ENCODE peak calls at places on chromosomes 16 and 17, in eight cellular contexts. One of them, this sample, is unnamed.
A peak's percentile ranks its signal among the peaks of the same experiment; 100 is the strongest.

GRCh38 chr16:23835390-23836077 is at the start of gene PRKCB:
- DNase-seq in NCI-H524: no peak
- DNase-seq in lower lobe of right lung: peak; percentile 89
- DNase-seq in NCI-H2171: peak; percentile 11
- DNase-seq in hypothalamus: peak; percentile 87
- DNase-seq in NCI-H1694 treated with DMSO at 0.1 percent for 48 hours: no peak
- DNase-seq in HT1080: no peak
- DNase-seq in body of pancreas: peak; percentile 51
- DNase-seq in this sample: no peak

GRCh38 chr17:6753006-6753445 is 2.8 kb upstream of the XAF1 start:
- DNase-seq in lower lobe of right lung: peak; percentile 56
- DNase-seq in hypothalamus: no peak
- DNase-seq in body of pancreas: peak; percentile 24
- DNase-seq in HT1080: peak; percentile 83
- DNase-seq in NCI-H2171: no peak
- DNase-seq in NCI-H524: no peak
- DNase-seq in NCI-H1694 treated with DMSO at 0.1 percent for 48 hours: no peak
- DNase-seq in this sample: peak; percentile 60

GRCh38 chr16:54426550-54426843 is 139.9 kb upstream of the IRX3 start:
- DNase-seq in HT1080: no peak
- DNase-seq in NCI-H1694 treated with DMSO at 0.1 percent for 48 hours: no peak
- DNase-seq in NCI-H2171: no peak
- DNase-seq in lower lobe of right lung: no peak
- DNase-seq in NCI-H524: no peak
- DNase-seq in hypothalamus: no peak
- DNase-seq in body of pancreas: no peak
- DNase-seq in this sample: peak; percentile 48

GRCh38 chr16:10933865-10934264 is 8.4 kb downstream of the DEXI start:
- DNase-seq in NCI-H1694 treated with DMSO at 0.1 percent for 48 hours: no peak
- DNase-seq in HT1080: no peak
- DNase-seq in lower lobe of right lung: no peak
- DNase-seq in NCI-H524: no peak
- DNase-seq in NCI-H2171: no peak
- DNase-seq in hypothalamus: no peak
- DNase-seq in body of pancreas: no peak
- DNase-seq in this sample: no peak

GRCh38 chr17:4719684-4720221 is 9.3 kb downstream of the ARRB2 start:
- DNase-seq in hypothalamus: no peak
- DNase-seq in lower lobe of right lung: peak; percentile 43
- DNase-seq in NCI-H1694 treated with DMSO at 0.1 percent for 48 hours: peak; percentile 62
- DNase-seq in body of pancreas: peak; percentile 70
- DNase-seq in NCI-H524: peak; percentile 48
- DNase-seq in NCI-H2171: peak; percentile 35
- DNase-seq in HT1080: no peak
- DNase-seq in this sample: no peak

GRCh38 chr17:83009414-83010322 is 69.7 kb upstream of the METRNL start:
- DNase-seq in hypothalamus: no peak
- DNase-seq in HT1080: no peak
- DNase-seq in NCI-H1694 treated with DMSO at 0.1 percent for 48 hours: no peak
- DNase-seq in body of pancreas: no peak
- DNase-seq in NCI-H524: no peak
- DNase-seq in NCI-H2171: no peak
- DNase-seq in lower lobe of right lung: no peak
- DNase-seq in this sample: no peak

GRCh38 chr17:77681820-77682219 is 276.7 kb upstream of the TNRC6C start:
- DNase-seq in lower lobe of right lung: no peak
- DNase-seq in NCI-H2171: no peak
- DNase-seq in NCI-H1694 treated with DMSO at 0.1 percent for 48 hours: peak; percentile 73
- DNase-seq in HT1080: no peak
- DNase-seq in NCI-H524: no peak
- DNase-seq in body of pancreas: peak; percentile 25
- DNase-seq in hypothalamus: no peak
- DNase-seq in this sample: no peak

GRCh38 chr16:76931186-76931585 is 259.8 kb upstream of the MON1B start:
- DNase-seq in HT1080: no peak
- DNase-seq in body of pancreas: no peak
- DNase-seq in NCI-H524: no peak
- DNase-seq in NCI-H2171: no peak
- DNase-seq in NCI-H1694 treated with DMSO at 0.1 percent for 48 hours: no peak
- DNase-seq in lower lobe of right lung: no peak
- DNase-seq in hypothalamus: no peak
- DNase-seq in this sample: no peak

GRCh38 chr16:79093554-79093967 is 507.0 kb downstream of the MAF start:
- DNase-seq in hypothalamus: no peak
- DNase-seq in body of pancreas: no peak
- DNase-seq in NCI-H2171: no peak
- DNase-seq in HT1080: peak; percentile 40
- DNase-seq in lower lobe of right lung: peak; percentile 69
- DNase-seq in NCI-H524: no peak
- DNase-seq in NCI-H1694 treated with DMSO at 0.1 percent for 48 hours: no peak
- DNase-seq in this sample: no peak

GRCh38 chr17:4741544-4741943 is 1.8 kb upstream of the CXCL16 start:
- DNase-seq in NCI-H2171: no peak
- DNase-seq in NCI-H1694 treated with DMSO at 0.1 percent for 48 hours: no peak
- DNase-seq in NCI-H524: no peak
- DNase-seq in HT1080: no peak
- DNase-seq in lower lobe of right lung: peak; percentile 26
- DNase-seq in hypothalamus: no peak
- DNase-seq in body of pancreas: no peak
- DNase-seq in this sample: no peak

GRCh38 chr17:59838196-59838911 is 54.4 kb downstream of the TUBD1 start:
- DNase-seq in HT1080: no peak
- DNase-seq in NCI-H2171: no peak
- DNase-seq in hypothalamus: no peak
- DNase-seq in body of pancreas: peak; percentile 40
- DNase-seq in NCI-H524: no peak
- DNase-seq in lower lobe of right lung: no peak
- DNase-seq in NCI-H1694 treated with DMSO at 0.1 percent for 48 hours: no peak
- DNase-seq in this sample: no peak

GRCh38 chr16:88306860-88307545 is 75.8 kb upstream of the ZNF469 start:
- DNase-seq in lower lobe of right lung: no peak
- DNase-seq in NCI-H524: peak; percentile 39
- DNase-seq in body of pancreas: no peak
- DNase-seq in hypothalamus: no peak
- DNase-seq in HT1080: peak; percentile 78
- DNase-seq in NCI-H2171: no peak
- DNase-seq in NCI-H1694 treated with DMSO at 0.1 percent for 48 hours: no peak
- DNase-seq in this sample: peak; percentile 75

GRCh38 chr16:89452925-89453324 is 37.4 kb downstream of the ANKRD11 start:
- DNase-seq in lower lobe of right lung: no peak
- DNase-seq in NCI-H1694 treated with DMSO at 0.1 percent for 48 hours: no peak
- DNase-seq in body of pancreas: no peak
- DNase-seq in hypothalamus: no peak
- DNase-seq in HT1080: no peak
- DNase-seq in NCI-H2171: no peak
- DNase-seq in NCI-H524: no peak
- DNase-seq in this sample: no peak

GRCh38 chr16:12341423-12341822 is 364.9 kb downstream of the SNX29 start:
- DNase-seq in NCI-H524: no peak
- DNase-seq in NCI-H1694 treated with DMSO at 0.1 percent for 48 hours: no peak
- DNase-seq in body of pancreas: no peak
- DNase-seq in NCI-H2171: no peak
- DNase-seq in lower lobe of right lung: no peak
- DNase-seq in hypothalamus: no peak
- DNase-seq in HT1080: peak; percentile 92
- DNase-seq in this sample: peak; percentile 39

GRCh38 chr16:53515811-53516210 is 12.8 kb upstream of the AKTIP start:
- DNase-seq in hypothalamus: no peak
- DNase-seq in NCI-H524: peak; percentile 55
- DNase-seq in lower lobe of right lung: no peak
- DNase-seq in body of pancreas: no peak
- DNase-seq in NCI-H1694 treated with DMSO at 0.1 percent for 48 hours: no peak
- DNase-seq in HT1080: no peak
- DNase-seq in NCI-H2171: no peak
- DNase-seq in this sample: no peak

GRCh38 chr16:88549671-88550643 is 20.2 kb upstream of the ZC3H18 start:
- DNase-seq in body of pancreas: no peak
- DNase-seq in NCI-H2171: no peak
- DNase-seq in NCI-H1694 treated with DMSO at 0.1 percent for 48 hours: no peak
- DNase-seq in NCI-H524: peak; percentile 32
- DNase-seq in HT1080: no peak
- DNase-seq in lower lobe of right lung: no peak
- DNase-seq in hypothalamus: no peak
- DNase-seq in this sample: no peak

GRCh38 chr17:63153488-63153887 is 187.5 kb downstream of the TANC2 start:
- DNase-seq in NCI-H1694 treated with DMSO at 0.1 percent for 48 hours: no peak
- DNase-seq in NCI-H2171: no peak
- DNase-seq in NCI-H524: no peak
- DNase-seq in hypothalamus: no peak
- DNase-seq in HT1080: no peak
- DNase-seq in lower lobe of right lung: no peak
- DNase-seq in body of pancreas: no peak
- DNase-seq in this sample: no peak

GRCh38 chr17:3688852-3689261 is 7.1 kb downstream of the P2RX5 start:
- DNase-seq in lower lobe of right lung: no peak
- DNase-seq in NCI-H1694 treated with DMSO at 0.1 percent for 48 hours: no peak
- DNase-seq in hypothalamus: no peak
- DNase-seq in NCI-H2171: no peak
- DNase-seq in NCI-H524: no peak
- DNase-seq in body of pancreas: no peak
- DNase-seq in HT1080: no peak
- DNase-seq in this sample: no peak

GRCh38 chr17:49132699-49133364 is at the start of gene B4GALNT2:
- DNase-seq in NCI-H1694 treated with DMSO at 0.1 percent for 48 hours: no peak
- DNase-seq in lower lobe of right lung: peak; percentile 58
- DNase-seq in hypothalamus: no peak
- DNase-seq in NCI-H524: peak; percentile 26
- DNase-seq in body of pancreas: peak; percentile 28
- DNase-seq in NCI-H2171: no peak
- DNase-seq in HT1080: no peak
- DNase-seq in this sample: no peak

GRCh38 chr16:21301168-21301894 is 23.2 kb upstream of the CRYM start:
- DNase-seq in body of pancreas: peak; percentile 84
- DNase-seq in hypothalamus: peak; percentile 32
- DNase-seq in lower lobe of right lung: peak; percentile 82
- DNase-seq in NCI-H2171: peak; percentile 87
- DNase-seq in NCI-H1694 treated with DMSO at 0.1 percent for 48 hours: peak; percentile 29
- DNase-seq in NCI-H524: peak; percentile 81
- DNase-seq in HT1080: peak; percentile 89
- DNase-seq in this sample: peak; percentile 74

GRCh38 chr17:7881655-7882054 is 6.9 kb upstream of the CHD3 start:
- DNase-seq in HT1080: no peak
- DNase-seq in lower lobe of right lung: no peak
- DNase-seq in body of pancreas: peak; percentile 35
- DNase-seq in NCI-H2171: peak; percentile 91
- DNase-seq in NCI-H524: peak; percentile 72
- DNase-seq in NCI-H1694 treated with DMSO at 0.1 percent for 48 hours: peak; percentile 96
- DNase-seq in hypothalamus: no peak
- DNase-seq in this sample: peak; percentile 26

GRCh38 chr17:40325156-40326013 is 16.4 kb downstream of the RARA start:
- DNase-seq in NCI-H2171: no peak
- DNase-seq in HT1080: no peak
- DNase-seq in lower lobe of right lung: peak; percentile 44
- DNase-seq in hypothalamus: no peak
- DNase-seq in body of pancreas: no peak
- DNase-seq in NCI-H524: no peak
- DNase-seq in NCI-H1694 treated with DMSO at 0.1 percent for 48 hours: no peak
- DNase-seq in this sample: no peak

GRCh38 chr16:17125671-17126070 is 345.1 kb downstream of the XYLT1 start:
- DNase-seq in hypothalamus: no peak
- DNase-seq in lower lobe of right lung: no peak
- DNase-seq in NCI-H524: no peak
- DNase-seq in NCI-H1694 treated with DMSO at 0.1 percent for 48 hours: no peak
- DNase-seq in NCI-H2171: no peak
- DNase-seq in HT1080: no peak
- DNase-seq in body of pancreas: no peak
- DNase-seq in this sample: no peak

GRCh38 chr16:21101631-21102420 is 48.8 kb downstream of the DNAH3 start:
- DNase-seq in HT1080: peak; percentile 8
- DNase-seq in NCI-H1694 treated with DMSO at 0.1 percent for 48 hours: no peak
- DNase-seq in NCI-H524: peak; percentile 90
- DNase-seq in body of pancreas: peak; percentile 23
- DNase-seq in hypothalamus: no peak
- DNase-seq in lower lobe of right lung: no peak
- DNase-seq in NCI-H2171: no peak
- DNase-seq in this sample: no peak

GRCh38 chr16:12171206-12171605 is 194.7 kb downstream of the SNX29 start:
- DNase-seq in body of pancreas: no peak
- DNase-seq in NCI-H2171: no peak
- DNase-seq in NCI-H1694 treated with DMSO at 0.1 percent for 48 hours: no peak
- DNase-seq in HT1080: no peak
- DNase-seq in hypothalamus: no peak
- DNase-seq in NCI-H524: no peak
- DNase-seq in lower lobe of right lung: no peak
- DNase-seq in this sample: no peak

GRCh38 chr16:58034128-58034685 is 8.7 kb downstream of the MMP15 start:
- DNase-seq in lower lobe of right lung: no peak
- DNase-seq in body of pancreas: no peak
- DNase-seq in NCI-H524: no peak
- DNase-seq in hypothalamus: no peak
- DNase-seq in NCI-H1694 treated with DMSO at 0.1 percent for 48 hours: no peak
- DNase-seq in HT1080: no peak
- DNase-seq in NCI-H2171: no peak
- DNase-seq in this sample: no peak

GRCh38 chr16:1071009-1071408 is 1.5 kb upstream of the SSTR5 start:
- DNase-seq in NCI-H2171: no peak
- DNase-seq in NCI-H1694 treated with DMSO at 0.1 percent for 48 hours: no peak
- DNase-seq in lower lobe of right lung: no peak
- DNase-seq in body of pancreas: no peak
- DNase-seq in hypothalamus: no peak
- DNase-seq in NCI-H524: no peak
- DNase-seq in HT1080: no peak
- DNase-seq in this sample: no peak

GRCh38 chr16:47387026-47387734 is 73.7 kb downstream of the ITFG1 start:
- DNase-seq in NCI-H524: no peak
- DNase-seq in lower lobe of right lung: no peak
- DNase-seq in NCI-H2171: no peak
- DNase-seq in NCI-H1694 treated with DMSO at 0.1 percent for 48 hours: no peak
- DNase-seq in HT1080: no peak
- DNase-seq in body of pancreas: no peak
- DNase-seq in hypothalamus: no peak
- DNase-seq in this sample: no peak

GRCh38 chr17:79258843-79259242 is 184.2 kb downstream of the ENGASE start:
- DNase-seq in lower lobe of right lung: no peak
- DNase-seq in body of pancreas: no peak
- DNase-seq in hypothalamus: no peak
- DNase-seq in NCI-H2171: no peak
- DNase-seq in NCI-H524: no peak
- DNase-seq in HT1080: no peak
- DNase-seq in NCI-H1694 treated with DMSO at 0.1 percent for 48 hours: no peak
- DNase-seq in this sample: no peak

GRCh38 chr17:35493040-35493439 is 44.4 kb downstream of the SLFN12L start:
- DNase-seq in body of pancreas: no peak
- DNase-seq in hypothalamus: no peak
- DNase-seq in NCI-H524: no peak
- DNase-seq in lower lobe of right lung: no peak
- DNase-seq in NCI-H1694 treated with DMSO at 0.1 percent for 48 hours: no peak
- DNase-seq in HT1080: no peak
- DNase-seq in NCI-H2171: no peak
- DNase-seq in this sample: no peak

GRCh38 chr16:8869212-8869987 is 594 bp upstream of the CARHSP1 start:
- DNase-seq in body of pancreas: no peak
- DNase-seq in NCI-H524: peak; percentile 48
- DNase-seq in hypothalamus: no peak
- DNase-seq in lower lobe of right lung: no peak
- DNase-seq in NCI-H2171: no peak
- DNase-seq in HT1080: no peak
- DNase-seq in NCI-H1694 treated with DMSO at 0.1 percent for 48 hours: no peak
- DNase-seq in this sample: peak; percentile 60

GRCh38 chr16:46717692-46718091 is 28.2 kb downstream of the ORC6 start:
- DNase-seq in hypothalamus: no peak
- DNase-seq in NCI-H2171: peak; percentile 22
- DNase-seq in body of pancreas: no peak
- DNase-seq in NCI-H524: no peak
- DNase-seq in HT1080: no peak
- DNase-seq in NCI-H1694 treated with DMSO at 0.1 percent for 48 hours: no peak
- DNase-seq in lower lobe of right lung: no peak
- DNase-seq in this sample: no peak

GRCh38 chr17:68539536-68540469 is 27.6 kb downstream of the PRKAR1A start:
- DNase-seq in hypothalamus: no peak
- DNase-seq in NCI-H1694 treated with DMSO at 0.1 percent for 48 hours: no peak
- DNase-seq in body of pancreas: no peak
- DNase-seq in HT1080: no peak
- DNase-seq in NCI-H524: peak; percentile 35
- DNase-seq in lower lobe of right lung: peak; percentile 61
- DNase-seq in NCI-H2171: no peak
- DNase-seq in this sample: no peak